ENCODE peak calls at places on chromosomes 12 and 14, in eight cellular contexts. A, W, R, I, C, Z, N and V are unnamed samples.

GRCh38 chr14:22552827-22553076 is 36.3 kb downstream of the DAD1 start:
- DNase-seq in W (no peak), I (no peak), C (no peak), A (no peak), R (no peak), N (no peak), Z (no peak), V (no peak)

GRCh38 chr12:12126551-12126950 is 55.8 kb downstream of the BCL2L14 start:
- DNase-seq in I (no peak), C (no peak), Z (no peak), W (no peak), N (no peak), R (no peak), A (no peak), V (no peak)

GRCh38 chr14:63499701-63500250 is 43.4 kb downstream of the PPP2R5E start:
- DNase-seq in R (no peak), W (no peak), I (no peak), A (peak), N (no peak), Z (no peak), C (no peak), V (no peak)

GRCh38 chr14:104428333-104428851 is 151.2 kb upstream of the C14orf180 start:
- DNase-seq in N (no peak), I (no peak), C (no peak), R (peak), A (no peak), W (no peak), Z (no peak), V (no peak)

GRCh38 chr14:63663428-63664142 is 21.9 kb upstream of the WDR89 start:
- DNase-seq in R (no peak), A (peak), W (no peak), N (no peak), C (no peak), Z (no peak), I (no peak), V (no peak)

GRCh38 chr12:43692064-43692463 is 66.5 kb downstream of the PUS7L start:
- DNase-seq in I (no peak), R (no peak), N (no peak), Z (no peak), W (no peak), A (no peak), C (no peak), V (no peak)

GRCh38 chr12:40312982-40313576 is 88.3 kb downstream of the LRRK2 start:
- DNase-seq in A (no peak), R (no peak), W (no peak), N (no peak), I (no peak), C (no peak), Z (no peak), V (no peak)

GRCh38 chr12:25699454-25699853 is 146.4 kb upstream of the LMNTD1 start:
- DNase-seq in C (no peak), R (no peak), A (no peak), N (no peak), Z (no peak), I (no peak), W (no peak), V (no peak)

GRCh38 chr12:106302401-106303201 is at the start of gene TCP11L2:
- DNase-seq in C (peak), W (peak), R (peak), I (peak), A (peak), N (peak), Z (peak), V (peak)
- TF ChIP-seq POLR2A in C (no peak), W (peak), R (peak), I (peak), A (peak), N (peak), Z (peak), V (peak)

DNA sequence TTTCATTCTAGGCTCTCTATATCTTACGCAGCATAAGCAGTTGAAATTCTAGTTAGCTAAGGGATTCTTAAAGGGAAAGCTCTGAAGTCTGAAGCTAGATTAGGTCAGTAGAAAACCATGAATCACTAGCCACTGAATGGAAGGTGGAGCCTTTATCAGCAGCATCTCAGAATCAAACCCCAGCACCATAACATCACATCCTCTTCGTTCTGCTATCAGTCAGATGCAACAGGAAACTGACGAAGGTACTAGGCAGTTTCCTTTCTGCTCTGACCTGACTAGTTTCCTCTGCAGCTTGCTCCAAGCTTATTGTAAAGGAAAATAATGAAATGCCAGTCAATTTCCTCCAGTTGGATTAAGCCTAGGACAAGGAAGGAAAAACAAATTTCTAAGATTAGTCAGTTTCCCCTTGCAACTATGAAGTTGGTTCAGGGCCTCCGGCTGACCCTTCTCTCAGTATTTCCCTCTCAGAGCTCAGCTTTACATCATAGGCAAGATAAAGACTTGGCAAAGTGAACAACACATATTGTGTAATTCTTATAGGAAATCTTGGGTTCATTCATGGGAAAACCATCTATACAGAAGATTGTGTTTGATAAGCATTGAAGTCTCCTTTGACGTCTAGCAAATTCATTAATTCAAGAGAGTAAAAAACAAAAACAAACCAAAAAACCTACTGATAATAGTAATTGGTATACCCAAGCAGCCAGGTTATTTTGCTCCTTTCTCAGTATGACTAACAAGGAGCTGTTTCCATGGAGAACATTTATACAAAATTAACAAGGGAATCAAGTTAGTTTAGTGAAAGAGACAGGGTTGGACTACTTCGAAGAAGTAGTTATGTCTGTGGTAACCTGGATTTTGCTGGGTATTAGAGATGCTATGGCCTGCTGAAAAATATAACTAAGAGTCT is 43.4 kb upstream of the CFAP54 start:
- DNase-seq in C (no peak), I (peak), R (no peak), N (no peak), Z (peak), A (peak), W (no peak), V (peak)
- TF ChIP-seq POLR2A in C (no peak), I (no peak), R (no peak), N (no peak), Z (no peak), A (no peak), W (no peak), V (no peak)

GRCh38 chr12:55727643-55728184 is 1.1 kb downstream of the CD63 start:
- DNase-seq in Z (peak), N (peak), I (peak), A (peak), R (peak), C (peak), W (no peak), V (peak)
- TF ChIP-seq POLR2A in Z (peak), N (no peak), I (no peak), A (peak), R (no peak), C (no peak), W (no peak), V (peak)

GRCh38 chr14:76812422-76813383 is at the start of gene ANGEL1:
- DNase-seq in I (peak), N (peak), A (peak), C (peak), Z (peak), R (peak), W (peak), V (peak)
- TF ChIP-seq POLR2A in I (peak), N (peak), A (peak), C (peak), Z (peak), R (peak), W (peak), V (peak)

GRCh38 chr14:74905595-74906142 is 17.4 kb downstream of the RPS6KL1 start:
- DNase-seq in C (peak), N (peak), A (peak), I (peak), Z (peak), R (peak), W (peak), V (peak)

GRCh38 chr14:74904623-74905503 is 18.2 kb downstream of the RPS6KL1 start:
- DNase-seq in R (no peak), N (no peak), A (no peak), C (peak), Z (no peak), I (no peak), W (no peak), V (no peak)

GRCh38 chr14:74908861-74909341 is 14.2 kb downstream of the RPS6KL1 start:
- DNase-seq in W (no peak), A (no peak), N (no peak), R (no peak), I (no peak), Z (no peak), C (no peak), V (no peak)

GRCh38 chr14:74907744-74908143 is 15.3 kb downstream of the RPS6KL1 start:
- DNase-seq in I (no peak), R (no peak), Z (no peak), W (no peak), N (no peak), A (no peak), C (no peak), V (no peak)

DNA sequence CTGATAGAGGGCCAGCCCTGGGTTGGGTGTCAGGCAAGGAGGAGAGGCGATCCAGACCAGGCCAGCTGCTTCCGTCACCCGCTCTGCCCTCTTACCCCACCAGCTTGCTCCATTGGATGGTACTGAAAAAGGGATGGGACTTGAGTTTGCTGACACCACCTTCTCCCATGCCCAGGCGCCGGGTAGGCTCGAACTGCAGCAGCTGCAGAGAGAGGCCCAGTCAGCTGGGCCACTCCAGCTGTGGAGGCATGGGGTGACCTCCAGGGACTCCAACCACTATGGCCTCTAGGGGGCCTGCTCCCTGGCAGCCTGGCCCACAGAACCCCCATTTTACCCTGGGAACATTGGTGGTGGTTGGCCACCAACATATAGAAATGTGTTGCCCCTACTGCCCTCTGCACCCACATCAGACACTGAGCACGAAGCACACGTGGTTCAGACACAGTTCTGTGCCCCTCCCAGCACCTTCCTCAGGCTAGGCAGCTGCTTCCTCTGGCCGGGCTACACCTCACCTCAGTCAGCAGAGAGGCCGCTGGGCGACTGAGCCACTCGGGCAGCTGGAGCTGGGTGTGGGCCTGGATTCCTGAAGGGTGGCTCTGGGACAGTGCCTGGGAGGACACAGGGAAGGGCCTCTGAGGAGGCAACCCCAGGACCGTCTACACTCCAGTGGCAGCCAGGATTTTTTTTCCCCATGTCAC is 16.0 kb downstream of the RPS6KL1 start:
- DNase-seq in Z (no peak), A (no peak), R (no peak), C (no peak), I (no peak), W (no peak), N (no peak), V (peak)
- TF ChIP-seq POLR2A in Z (no peak), A (no peak), R (no peak), C (no peak), I (no peak), W (no peak), N (no peak), V (peak)

GRCh38 chr12:79558924-79559469 is 131.8 kb downstream of the PAWR start:
- DNase-seq in C (peak), Z (no peak), N (no peak), I (no peak), W (no peak), R (no peak), A (no peak), V (no peak)

GRCh38 chr12:79552186-79552585 is 138.6 kb downstream of the PAWR start:
- DNase-seq in W (no peak), Z (no peak), N (no peak), C (no peak), I (no peak), R (no peak), A (no peak), V (no peak)

GRCh38 chr12:79557690-79558315 is 133.0 kb downstream of the PAWR start:
- DNase-seq in I (no peak), A (no peak), C (no peak), R (no peak), Z (no peak), N (no peak), W (no peak), V (no peak)

GRCh38 chr12:79553863-79554574 is 136.7 kb downstream of the PAWR start:
- DNase-seq in Z (no peak), W (no peak), C (no peak), A (no peak), R (no peak), I (no peak), N (no peak), V (no peak)

DNA sequence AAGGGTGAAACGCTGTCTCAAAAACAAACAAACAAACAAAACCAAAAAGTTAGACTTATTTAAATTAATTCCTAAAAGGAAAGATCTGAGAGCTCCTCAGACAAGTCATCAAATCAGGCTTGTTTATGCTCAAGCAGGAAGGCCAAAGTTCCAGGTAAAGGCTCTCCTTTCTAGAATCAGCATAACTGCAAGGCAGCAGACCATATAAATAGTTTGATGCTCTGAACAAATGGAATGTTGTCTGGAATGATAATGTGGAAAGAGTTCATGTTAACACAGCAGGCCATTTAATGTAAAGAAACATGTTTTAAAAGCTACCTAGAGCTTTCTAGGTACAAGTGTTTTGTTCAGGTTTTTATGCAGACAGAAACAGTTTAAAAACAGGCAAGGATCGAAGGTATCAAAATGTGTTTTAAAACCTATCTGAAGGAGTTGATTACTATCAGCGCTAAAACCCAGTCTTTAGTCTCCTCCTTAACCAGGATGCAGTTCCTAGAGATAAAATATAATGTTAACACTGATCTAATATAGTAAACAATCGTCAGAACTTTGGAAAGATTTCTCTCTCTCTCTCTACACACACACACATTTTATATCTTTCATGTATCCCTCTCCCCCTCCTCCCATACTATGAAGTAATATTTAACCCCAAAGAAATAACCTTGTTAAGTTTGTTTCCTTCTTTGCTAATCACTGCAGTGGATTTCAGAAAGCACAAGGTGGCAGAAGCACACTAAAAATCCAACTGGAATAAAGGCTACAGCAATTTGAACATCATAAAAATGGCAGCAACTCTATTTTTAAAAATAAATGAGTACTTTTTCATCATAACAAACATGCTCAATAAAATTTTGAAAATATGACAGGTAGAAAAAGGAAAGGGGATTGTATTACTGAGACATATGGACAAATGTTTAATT is 135.5 kb downstream of the PAWR start:
- DNase-seq in A (peak), N (no peak), Z (no peak), I (no peak), W (no peak), R (no peak), C (no peak), V (no peak)
- TF ChIP-seq POLR2A in A (no peak), N (no peak), Z (no peak), I (no peak), W (no peak), R (no peak), C (no peak), V (no peak)